ENCODE peak calls at places on chromosomes 6 and 20, in five cellular contexts. B, I, P, J and U are unnamed samples.

GRCh38 chr20:36275441-36276189 is 30.5 kb upstream of the DLGAP4 start:
- DNase-seq in I (no peak), P (no peak), J (no peak), B (no peak), U (no peak)

GRCh38 chr6:106026748-106027147 is 59.4 kb upstream of the PRDM1 start:
- DNase-seq in P (peak), I (no peak), B (no peak), J (no peak), U (no peak)

GRCh38 chr6:125194980-125195379 is 41.4 kb downstream of the TPD52L1 start:
- DNase-seq in J (no peak), P (no peak), B (no peak), I (no peak), U (no peak)

GRCh38 chr6:123715243-123715863 is 78.6 kb upstream of the TRDN start:
- DNase-seq in J (no peak), P (no peak), I (peak), B (no peak), U (peak)

GRCh38 chr6:136823128-136823660 is 802 bp downstream of the PEX7 start:
- DNase-seq in J (no peak), I (no peak), P (no peak), B (no peak), U (no peak)

GRCh38 chr6:132070356-132070755 is 119.2 kb upstream of the CCN2 start:
- DNase-seq in J (no peak), P (no peak), I (no peak), B (no peak), U (peak)

GRCh38 chr6:114284281-114284680 is 58.5 kb downstream of the HS3ST5 start:
- DNase-seq in B (no peak), P (no peak), J (no peak), I (no peak), U (no peak)

GRCh38 chr6:12403201-12403826 is 113.2 kb downstream of the EDN1 start:
- DNase-seq in J (no peak), P (no peak), I (no peak), B (peak), U (peak)

GRCh38 chr6:35084511-35085203 is 56.5 kb downstream of the TCP11 start:
- DNase-seq in B (no peak), J (no peak), I (no peak), P (no peak), U (no peak)

GRCh38 chr6:166488081-166488685 is 98.3 kb downstream of the RAMACL start:
- DNase-seq in P (peak), I (no peak), B (no peak), J (no peak), U (peak)

GRCh38 chr20:14434379-14435136 is 97.1 kb upstream of the FLRT3 start:
- DNase-seq in J (no peak), I (no peak), P (no peak), B (no peak), U (no peak)

GRCh38 chr20:53586640-53587039 is 7.0 kb downstream of the ZNF217 start:
- DNase-seq in J (no peak), B (no peak), P (no peak), I (no peak), U (no peak)
- H3K4me3 ChIP-seq in J (no peak), B (no peak), P (peak), I (no peak), U (no peak)

GRCh38 chr6:16711551-16712249 is 49.6 kb downstream of the ATXN1 start:
- DNase-seq in I (peak), B (no peak), P (no peak), J (no peak), U (peak)
- H3K4me2 ChIP-seq in I (no peak), B (peak), P (peak), J (no peak), U (peak)

DNA sequence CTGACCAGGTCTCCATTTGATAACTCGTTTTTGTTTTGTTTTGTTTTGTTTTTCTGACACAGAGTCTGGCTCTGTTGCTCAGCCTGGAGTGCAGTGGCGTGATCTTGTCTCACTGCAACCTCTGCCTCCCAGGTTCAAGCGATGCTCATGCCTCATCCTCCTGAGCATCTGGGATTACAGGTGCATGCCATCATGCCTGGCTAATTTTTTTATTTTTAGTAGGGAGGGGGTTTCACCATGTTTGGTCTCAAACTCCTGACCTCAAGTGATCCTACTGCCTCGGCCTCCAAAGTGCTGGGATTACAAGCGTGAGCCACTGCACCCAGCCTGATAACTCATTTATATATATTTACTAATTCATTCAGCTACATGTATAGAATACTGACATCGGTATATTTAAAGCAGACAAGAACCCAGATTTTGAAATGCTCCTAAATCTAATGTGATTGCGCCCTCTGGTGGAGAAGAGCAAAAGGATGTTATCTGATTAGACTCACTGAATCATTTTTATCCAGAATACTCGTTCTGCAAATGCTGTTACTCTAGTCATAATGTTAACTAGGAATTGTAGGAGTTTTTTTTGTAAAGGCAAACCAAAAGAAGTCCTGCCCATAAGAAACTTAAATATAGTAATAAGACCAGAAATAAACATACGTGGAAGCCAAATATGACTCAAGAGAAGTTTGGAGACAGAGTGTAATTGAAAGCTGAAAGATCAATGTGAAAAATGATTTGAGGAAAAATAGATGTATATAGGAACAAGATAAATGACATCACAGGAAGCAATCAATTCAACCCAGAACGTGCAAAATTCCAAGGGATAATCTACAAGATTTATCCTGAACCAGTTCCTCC is 5.3 kb upstream of the COL12A1 start:
- DNase-seq in B (no peak), I (peak), P (no peak), J (peak), U (peak)
- TF ChIP-seq MYC in B (no peak), I (no peak), P (no peak), J (no peak), U (no peak)

DNA sequence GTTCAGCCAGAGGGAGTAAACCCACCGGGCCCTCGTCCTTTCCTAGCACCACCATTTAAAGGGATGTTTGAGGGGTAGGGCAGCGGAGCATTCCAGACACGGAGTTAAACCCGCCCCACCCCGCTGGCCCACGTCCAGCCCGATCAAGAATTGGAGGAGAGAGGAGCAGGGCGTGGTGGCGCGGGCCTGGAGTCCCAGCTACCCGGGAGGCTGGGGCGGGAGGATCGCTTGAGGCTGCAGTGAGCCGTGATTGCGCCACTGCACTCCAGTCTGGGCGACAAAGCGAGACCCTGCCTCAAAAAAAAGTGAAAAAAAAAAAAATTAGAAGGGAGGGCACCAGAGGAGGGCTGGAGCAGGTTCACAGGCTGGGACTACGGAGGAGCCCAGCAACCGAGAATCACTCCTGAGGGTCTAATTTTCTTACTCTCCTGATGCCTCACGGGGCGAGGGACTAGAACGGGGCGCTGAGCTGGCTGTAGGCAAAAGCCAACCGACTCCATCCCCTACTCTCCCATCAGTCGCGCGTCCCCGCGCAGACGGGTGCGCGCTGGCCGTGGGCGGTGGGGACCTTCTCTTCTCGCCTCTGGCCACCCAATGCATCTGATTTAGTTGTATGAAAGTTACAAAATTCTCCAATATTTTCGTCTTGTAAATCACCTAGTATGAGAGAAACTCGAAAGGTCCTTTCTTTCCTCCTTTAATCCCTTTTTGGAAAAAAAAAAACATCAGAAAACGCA is 6.1 kb upstream of the HSPA1B start:
- DNase-seq in J (peak), B (peak), P (no peak), I (no peak), U (peak)
- H3K4me3 ChIP-seq in J (peak), B (peak), P (peak), I (peak), U (peak)

GRCh38 chr6:146429831-146430230 is 113.8 kb upstream of the RAB32 start:
- DNase-seq in J (no peak), I (no peak), P (no peak), B (no peak), U (no peak)

GRCh38 chr6:146433881-146434741 is 109.5 kb upstream of the RAB32 start:
- DNase-seq in B (no peak), J (no peak), I (no peak), P (no peak), U (no peak)

GRCh38 chr6:146434991-146435390 is 108.6 kb upstream of the RAB32 start:
- DNase-seq in I (no peak), P (no peak), J (no peak), B (no peak), U (no peak)
- H3K4me2 ChIP-seq in I (no peak), P (no peak), J (no peak), B (no peak), U (no peak)

GRCh38 chr6:148698671-148699180 is 48.1 kb upstream of the UST start:
- DNase-seq in B (no peak), P (no peak), J (no peak), I (no peak), U (no peak)

GRCh38 chr6:148689168-148689567 is 57.7 kb upstream of the UST start:
- DNase-seq in J (no peak), I (no peak), P (no peak), B (no peak), U (no peak)

GRCh38 chr6:148697895-148698440 is 48.9 kb upstream of the UST start:
- DNase-seq in I (no peak), J (no peak), P (no peak), B (no peak), U (no peak)

DNA sequence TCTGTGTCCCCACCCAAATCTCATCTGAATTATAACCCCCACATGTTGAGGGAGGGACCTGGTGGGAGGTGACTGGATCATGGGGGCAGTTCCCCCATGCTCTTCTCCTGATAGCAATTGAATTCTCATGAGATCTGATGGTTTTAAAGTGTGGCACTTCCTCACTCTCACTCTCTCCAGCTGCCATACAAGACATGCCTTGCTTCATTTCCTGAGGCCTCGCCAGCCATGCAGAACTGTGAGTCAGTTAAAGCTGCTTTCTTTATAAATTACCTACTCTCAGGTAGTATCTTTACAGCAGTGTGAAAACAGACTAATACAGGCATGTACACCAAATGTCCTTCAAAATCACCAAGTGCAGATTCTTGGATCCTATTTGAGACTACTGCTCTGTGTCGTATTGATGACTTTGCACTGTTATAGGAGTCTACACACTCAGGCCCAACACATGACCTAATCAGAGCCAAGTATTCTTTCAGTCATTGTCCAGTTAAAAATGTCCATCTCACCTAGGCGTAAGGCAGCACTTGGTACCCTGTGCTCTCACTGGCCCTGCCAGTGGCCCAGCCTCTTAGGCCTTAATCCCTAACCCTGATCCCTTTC is 52.8 kb upstream of the UST start:
- DNase-seq in B (no peak), P (no peak), I (no peak), J (no peak), U (no peak)
- TF ChIP-seq MYC in B (no peak), P (no peak), I (no peak), J (no peak), U (no peak)

GRCh38 chr20:10667077-10667401 is 6.8 kb downstream of the JAG1 start:
- DNase-seq in P (no peak), J (no peak), I (no peak), B (no peak), U (peak)
- H3K4me3 ChIP-seq in P (no peak), J (no peak), I (no peak), B (no peak), U (no peak)

GRCh38 chr6:13420269-13420668 is 67.1 kb downstream of the GFOD1 start:
- DNase-seq in I (no peak), B (no peak), P (no peak), J (no peak), U (no peak)

GRCh38 chr6:13423292-13423691 is 64.1 kb downstream of the GFOD1 start:
- DNase-seq in I (no peak), J (no peak), P (no peak), B (no peak), U (no peak)

GRCh38 chr6:13425270-13425905 is 62.0 kb downstream of the GFOD1 start:
- DNase-seq in J (no peak), I (no peak), B (no peak), P (no peak), U (no peak)

GRCh38 chr6:13421425-13422057 is 65.9 kb downstream of the GFOD1 start:
- DNase-seq in B (no peak), I (no peak), J (no peak), P (no peak), U (no peak)

DNA sequence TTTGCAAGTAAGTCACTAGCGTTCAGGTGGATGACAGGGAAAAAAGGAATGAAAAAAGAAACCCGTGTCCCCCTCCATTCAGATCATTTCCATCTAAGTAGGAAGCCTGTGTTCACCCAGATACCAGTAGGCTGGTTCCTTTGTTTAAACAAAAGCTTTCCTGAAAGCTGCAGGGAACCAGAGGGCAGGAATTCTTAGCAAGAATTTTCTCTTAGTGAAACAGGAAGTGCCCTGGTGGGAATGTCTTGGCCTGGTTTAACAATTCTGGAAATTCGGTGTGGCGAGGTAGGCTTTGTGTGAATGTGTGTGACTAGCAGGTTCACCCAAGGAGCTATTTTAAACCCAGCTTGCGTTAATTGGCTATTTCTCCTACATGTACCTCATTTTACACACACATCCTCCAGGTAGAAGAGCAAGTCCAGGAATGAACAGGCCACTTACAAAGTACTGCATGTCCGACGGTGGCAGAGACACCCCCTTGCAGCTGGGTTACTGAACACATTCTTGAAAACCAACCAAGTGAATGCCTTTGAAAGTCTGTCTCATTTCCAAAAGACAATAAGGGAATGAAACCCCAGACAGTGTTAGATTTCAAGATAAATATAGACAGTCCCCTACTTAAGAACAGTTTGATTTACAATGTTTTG is 64.7 kb downstream of the GFOD1 start:
- DNase-seq in P (no peak), B (no peak), I (no peak), J (no peak), U (peak)
- H3K4me2 ChIP-seq in P (no peak), B (no peak), I (no peak), J (no peak), U (peak)

DNA sequence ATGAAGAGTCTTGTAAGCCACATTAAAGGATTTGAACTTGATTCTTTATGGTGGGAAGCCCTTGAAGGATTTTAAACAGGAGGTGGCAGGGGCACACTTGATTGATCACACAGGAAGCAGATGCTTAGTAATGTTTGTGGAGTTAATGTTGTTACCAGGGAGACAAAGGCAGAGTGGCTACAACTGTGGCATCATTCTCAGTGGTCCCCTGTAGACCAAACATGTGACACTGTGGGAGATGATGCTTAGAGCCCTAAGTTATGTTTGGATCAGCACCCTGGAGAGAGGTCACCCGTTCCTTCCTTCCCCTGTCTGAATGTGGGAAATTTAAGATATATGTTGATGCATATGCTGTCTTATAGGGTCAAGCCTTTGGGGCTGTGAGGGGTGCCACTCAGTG is 53.2 kb downstream of the EIF2S2 start:
- DNase-seq in B (no peak), J (no peak), I (no peak), P (no peak), U (peak)
- TF ChIP-seq MYC in B (no peak), J (no peak), I (no peak), P (no peak), U (no peak)

GRCh38 chr6:133301739-133302138 is 60.6 kb downstream of the EYA4 start:
- DNase-seq in B (no peak), I (no peak), J (no peak), P (no peak), U (no peak)
- H3K4me3 ChIP-seq in B (no peak), I (no peak), J (no peak), P (no peak), U (no peak)